ENCODE peak calls at places on chromosomes 12 and 14, in five cellular contexts. One of them, this sample, is unnamed.

GRCh38 chr14:105041841-105042765 is 21.2 kb upstream of the CDCA4 start:
- DNase-seq in right lobe of liver: no peak
- DNase-seq in CD8-positive, alpha-beta memory T cell: no peak
- DNase-seq in astrocyte of the spinal cord: no peak
- DNase-seq in neural progenitor cell: no peak
- DNase-seq in this sample: no peak

GRCh38 chr14:53516261-53516774 is 363.2 kb upstream of the DDHD1 start:
- DNase-seq in right lobe of liver: no peak
- DNase-seq in astrocyte of the spinal cord: peak
- DNase-seq in CD8-positive, alpha-beta memory T cell: no peak
- DNase-seq in neural progenitor cell: no peak
- DNase-seq in this sample: no peak

GRCh38 chr12:54394281-54394719 is 9.8 kb upstream of the ZNF385A start:
- DNase-seq in astrocyte of the spinal cord: peak
- DNase-seq in neural progenitor cell: peak
- DNase-seq in right lobe of liver: no peak
- DNase-seq in CD8-positive, alpha-beta memory T cell: no peak
- DNase-seq in this sample: no peak

GRCh38 chr14:36656769-36657408 is 4.8 kb upstream of the PAX9 start:
- DNase-seq in CD8-positive, alpha-beta memory T cell: no peak
- DNase-seq in neural progenitor cell: peak
- DNase-seq in astrocyte of the spinal cord: no peak
- DNase-seq in right lobe of liver: no peak
- DNase-seq in this sample: no peak

GRCh38 chr14:43165651-43166050 is 1341.4 kb downstream of the FSCB start:
- DNase-seq in CD8-positive, alpha-beta memory T cell: no peak
- DNase-seq in right lobe of liver: no peak
- DNase-seq in astrocyte of the spinal cord: no peak
- DNase-seq in neural progenitor cell: no peak
- DNase-seq in this sample: no peak

GRCh38 chr12:19369691-19370148 is 69.6 kb upstream of the AEBP2 start:
- DNase-seq in CD8-positive, alpha-beta memory T cell: no peak
- DNase-seq in neural progenitor cell: no peak
- DNase-seq in right lobe of liver: no peak
- DNase-seq in astrocyte of the spinal cord: peak
- DNase-seq in this sample: no peak

GRCh38 chr12:27951898-27952297 is 20.6 kb downstream of the PTHLH start:
- DNase-seq in CD8-positive, alpha-beta memory T cell: no peak
- DNase-seq in neural progenitor cell: peak
- DNase-seq in astrocyte of the spinal cord: no peak
- DNase-seq in right lobe of liver: no peak
- DNase-seq in this sample: no peak

GRCh38 chr14:92670177-92670576 is 78.2 kb downstream of the LGMN start:
- DNase-seq in right lobe of liver: peak
- DNase-seq in astrocyte of the spinal cord: peak
- DNase-seq in CD8-positive, alpha-beta memory T cell: no peak
- DNase-seq in neural progenitor cell: no peak
- DNase-seq in this sample: peak

GRCh38 chr12:45637706-45638105 is 91.8 kb upstream of the ARID2 start:
- DNase-seq in neural progenitor cell: no peak
- DNase-seq in CD8-positive, alpha-beta memory T cell: no peak
- DNase-seq in right lobe of liver: no peak
- DNase-seq in astrocyte of the spinal cord: peak
- DNase-seq in this sample: no peak

GRCh38 chr14:102525213-102526143 is 15.9 kb upstream of the ANKRD9 start:
- DNase-seq in neural progenitor cell: no peak
- DNase-seq in right lobe of liver: no peak
- DNase-seq in astrocyte of the spinal cord: peak
- DNase-seq in CD8-positive, alpha-beta memory T cell: peak
- DNase-seq in this sample: peak

GRCh38 chr12:117067638-117068037 is 31.6 kb downstream of the TESC start:
- DNase-seq in CD8-positive, alpha-beta memory T cell: no peak
- DNase-seq in astrocyte of the spinal cord: no peak
- DNase-seq in right lobe of liver: no peak
- DNase-seq in neural progenitor cell: no peak
- DNase-seq in this sample: no peak

GRCh38 chr12:100427078-100427477 is 46.6 kb upstream of the NR1H4 start:
- DNase-seq in astrocyte of the spinal cord: peak
- DNase-seq in neural progenitor cell: no peak
- DNase-seq in CD8-positive, alpha-beta memory T cell: no peak
- DNase-seq in right lobe of liver: no peak
- DNase-seq in this sample: no peak

GRCh38 chr12:50440288-50440687 is 39.6 kb downstream of the LARP4 start:
- DNase-seq in CD8-positive, alpha-beta memory T cell: no peak
- DNase-seq in right lobe of liver: no peak
- DNase-seq in neural progenitor cell: no peak
- DNase-seq in astrocyte of the spinal cord: no peak
- DNase-seq in this sample: no peak

GRCh38 chr14:96030136-96030760 is 8.9 kb upstream of the C14orf132 start:
- DNase-seq in CD8-positive, alpha-beta memory T cell: no peak
- DNase-seq in neural progenitor cell: no peak
- DNase-seq in right lobe of liver: no peak
- DNase-seq in astrocyte of the spinal cord: no peak
- DNase-seq in this sample: no peak

GRCh38 chr12:25377475-25378179 is 126.9 kb upstream of the KRAS start:
- DNase-seq in astrocyte of the spinal cord: peak
- DNase-seq in right lobe of liver: no peak
- DNase-seq in CD8-positive, alpha-beta memory T cell: peak
- DNase-seq in neural progenitor cell: no peak
- DNase-seq in this sample: no peak

GRCh38 chr14:76253111-76253510 is 101.4 kb downstream of the GPATCH2L start:
- DNase-seq in astrocyte of the spinal cord: no peak
- DNase-seq in neural progenitor cell: no peak
- DNase-seq in right lobe of liver: peak
- DNase-seq in CD8-positive, alpha-beta memory T cell: no peak
- DNase-seq in this sample: no peak

GRCh38 chr12:42809226-42809625 is 219.7 kb upstream of the PRICKLE1 start:
- DNase-seq in right lobe of liver: no peak
- DNase-seq in neural progenitor cell: no peak
- DNase-seq in astrocyte of the spinal cord: peak
- DNase-seq in CD8-positive, alpha-beta memory T cell: no peak
- DNase-seq in this sample: no peak

GRCh38 chr12:28536088-28536487 is 345.8 kb downstream of the CCDC91 start:
- DNase-seq in right lobe of liver: no peak
- DNase-seq in astrocyte of the spinal cord: peak
- DNase-seq in neural progenitor cell: no peak
- DNase-seq in CD8-positive, alpha-beta memory T cell: no peak
- DNase-seq in this sample: no peak

GRCh38 chr12:1357171-1357570 is 237.2 kb downstream of the FBXL14 start:
- DNase-seq in astrocyte of the spinal cord: peak
- DNase-seq in right lobe of liver: no peak
- DNase-seq in CD8-positive, alpha-beta memory T cell: no peak
- DNase-seq in neural progenitor cell: no peak
- DNase-seq in this sample: no peak

GRCh38 chr14:91398707-91399106 is 18.9 kb downstream of the CCDC88C start:
- DNase-seq in right lobe of liver: no peak
- DNase-seq in neural progenitor cell: no peak
- DNase-seq in CD8-positive, alpha-beta memory T cell: no peak
- DNase-seq in astrocyte of the spinal cord: no peak
- DNase-seq in this sample: no peak

GRCh38 chr14:22630486-22630885 is 13.7 kb downstream of the OR6J1 start:
- DNase-seq in right lobe of liver: no peak
- DNase-seq in astrocyte of the spinal cord: peak
- DNase-seq in CD8-positive, alpha-beta memory T cell: no peak
- DNase-seq in neural progenitor cell: no peak
- DNase-seq in this sample: no peak

GRCh38 chr12:132159555-132160003 is 15.3 kb downstream of the NOC4L start:
- DNase-seq in astrocyte of the spinal cord: no peak
- DNase-seq in CD8-positive, alpha-beta memory T cell: no peak
- DNase-seq in right lobe of liver: peak
- DNase-seq in neural progenitor cell: no peak
- DNase-seq in this sample: no peak

GRCh38 chr12:102480401-102480800 is at the start of gene IGF1:
- DNase-seq in CD8-positive, alpha-beta memory T cell: no peak
- DNase-seq in right lobe of liver: no peak
- DNase-seq in neural progenitor cell: no peak
- DNase-seq in astrocyte of the spinal cord: peak
- DNase-seq in this sample: peak

GRCh38 chr14:98198385-98198784 is 1073.6 kb downstream of the BCL11B start:
- DNase-seq in astrocyte of the spinal cord: no peak
- DNase-seq in CD8-positive, alpha-beta memory T cell: peak
- DNase-seq in right lobe of liver: no peak
- DNase-seq in neural progenitor cell: no peak
- DNase-seq in this sample: peak

GRCh38 chr14:75709207-75709812 is 48.3 kb downstream of the TTLL5 start:
- DNase-seq in astrocyte of the spinal cord: peak
- DNase-seq in right lobe of liver: peak
- DNase-seq in neural progenitor cell: peak
- DNase-seq in CD8-positive, alpha-beta memory T cell: peak
- DNase-seq in this sample: peak

GRCh38 chr12:110179291-110179690 is 55.1 kb downstream of the IFT81 start:
- DNase-seq in CD8-positive, alpha-beta memory T cell: no peak
- DNase-seq in neural progenitor cell: no peak
- DNase-seq in right lobe of liver: no peak
- DNase-seq in astrocyte of the spinal cord: peak
- DNase-seq in this sample: no peak

GRCh38 chr14:44449694-44450093 is 57.4 kb downstream of the FSCB start:
- DNase-seq in right lobe of liver: no peak
- DNase-seq in astrocyte of the spinal cord: no peak
- DNase-seq in neural progenitor cell: no peak
- DNase-seq in CD8-positive, alpha-beta memory T cell: no peak
- DNase-seq in this sample: no peak

GRCh38 chr12:26195250-26195640 is at the start of gene SSPN:
- DNase-seq in CD8-positive, alpha-beta memory T cell: no peak
- DNase-seq in right lobe of liver: peak
- DNase-seq in neural progenitor cell: peak
- DNase-seq in astrocyte of the spinal cord: peak
- DNase-seq in this sample: no peak

GRCh38 chr12:49946497-49946896 is 4.0 kb upstream of the AQP2 start:
- DNase-seq in neural progenitor cell: no peak
- DNase-seq in right lobe of liver: no peak
- DNase-seq in CD8-positive, alpha-beta memory T cell: no peak
- DNase-seq in astrocyte of the spinal cord: no peak
- DNase-seq in this sample: no peak

GRCh38 chr12:11836964-11837286 is 187.5 kb downstream of the ETV6 start:
- DNase-seq in neural progenitor cell: no peak
- DNase-seq in CD8-positive, alpha-beta memory T cell: no peak
- DNase-seq in astrocyte of the spinal cord: no peak
- DNase-seq in right lobe of liver: no peak
- DNase-seq in this sample: no peak

GRCh38 chr14:59900536-59900935 is 19.4 kb upstream of the LRRC9 start:
- DNase-seq in CD8-positive, alpha-beta memory T cell: no peak
- DNase-seq in astrocyte of the spinal cord: no peak
- DNase-seq in neural progenitor cell: no peak
- DNase-seq in right lobe of liver: no peak
- DNase-seq in this sample: no peak

GRCh38 chr14:65560340-65561027 is 148.0 kb downstream of the FUT8 start:
- DNase-seq in CD8-positive, alpha-beta memory T cell: no peak
- DNase-seq in right lobe of liver: no peak
- DNase-seq in astrocyte of the spinal cord: peak
- DNase-seq in neural progenitor cell: no peak
- DNase-seq in this sample: no peak

GRCh38 chr14:50069325-50069724 is 47.0 kb downstream of the VCPKMT start:
- DNase-seq in CD8-positive, alpha-beta memory T cell: no peak
- DNase-seq in right lobe of liver: no peak
- DNase-seq in neural progenitor cell: no peak
- DNase-seq in astrocyte of the spinal cord: no peak
- DNase-seq in this sample: no peak

GRCh38 chr12:78359530-78359929 is 505.0 kb upstream of the SYT1 start:
- DNase-seq in CD8-positive, alpha-beta memory T cell: no peak
- DNase-seq in astrocyte of the spinal cord: peak
- DNase-seq in neural progenitor cell: no peak
- DNase-seq in right lobe of liver: no peak
- DNase-seq in this sample: no peak

GRCh38 chr12:66679441-66680069 is 679 bp upstream of the GRIP1 start:
- DNase-seq in astrocyte of the spinal cord: no peak
- DNase-seq in CD8-positive, alpha-beta memory T cell: no peak
- DNase-seq in neural progenitor cell: no peak
- DNase-seq in right lobe of liver: no peak
- DNase-seq in this sample: no peak
- H3K4me3 ChIP-seq in astrocyte of the spinal cord: no peak
- H3K4me3 ChIP-seq in CD8-positive, alpha-beta memory T cell: no peak
- H3K4me3 ChIP-seq in neural progenitor cell: peak
- H3K4me3 ChIP-seq in right lobe of liver: no peak
- H3K4me3 ChIP-seq in this sample: no peak

GRCh38 chr12:76876696-76877229 is 2.1 kb downstream of the CSRP2 start:
- DNase-seq in neural progenitor cell: no peak
- DNase-seq in CD8-positive, alpha-beta memory T cell: no peak
- DNase-seq in astrocyte of the spinal cord: no peak
- DNase-seq in right lobe of liver: no peak
- DNase-seq in this sample: no peak
- H3K4me3 ChIP-seq in neural progenitor cell: peak
- H3K4me3 ChIP-seq in CD8-positive, alpha-beta memory T cell: no peak
- H3K4me3 ChIP-seq in astrocyte of the spinal cord: no peak
- H3K4me3 ChIP-seq in right lobe of liver: no peak
- H3K4me3 ChIP-seq in this sample: no peak

DNA sequence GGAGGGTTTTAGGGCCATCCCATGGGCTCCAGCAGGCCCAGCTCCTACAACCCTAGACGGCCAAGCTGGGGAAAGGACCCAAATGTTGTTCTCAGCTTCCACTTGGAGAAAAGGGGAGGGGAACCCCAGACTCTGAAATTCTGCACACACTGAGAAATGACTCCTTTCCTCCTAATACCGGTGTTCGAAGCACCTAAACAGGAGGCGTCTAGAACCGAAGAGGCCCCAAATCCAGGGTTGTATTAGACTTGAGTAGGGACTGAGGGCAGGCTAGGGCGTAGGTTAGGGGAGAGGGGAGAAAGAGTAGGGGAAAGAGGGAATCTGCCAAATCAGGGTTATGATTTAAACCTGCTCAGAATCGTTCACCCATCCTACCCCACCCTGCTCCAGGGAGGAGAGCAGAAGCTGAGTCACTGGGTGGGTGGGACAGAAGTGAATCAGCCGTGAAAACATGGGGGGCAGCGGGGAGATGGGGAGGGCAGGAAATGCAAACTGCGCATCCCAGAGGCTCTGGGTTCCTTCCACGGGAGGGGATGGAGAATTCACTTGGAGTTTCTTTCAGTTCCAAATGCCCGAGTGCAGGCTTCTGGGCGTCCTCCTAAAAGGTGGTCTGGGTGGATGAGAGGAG is 1.0 kb downstream of the IGFBP6 start:
- DNase-seq in astrocyte of the spinal cord: peak
- DNase-seq in CD8-positive, alpha-beta memory T cell: no peak
- DNase-seq in right lobe of liver: no peak
- DNase-seq in neural progenitor cell: no peak
- DNase-seq in this sample: no peak
- H3K4me3 ChIP-seq in astrocyte of the spinal cord: peak
- H3K4me3 ChIP-seq in CD8-positive, alpha-beta memory T cell: peak
- H3K4me3 ChIP-seq in right lobe of liver: no peak
- H3K4me3 ChIP-seq in neural progenitor cell: peak
- H3K4me3 ChIP-seq in this sample: peak

GRCh38 chr14:101105045-101105444 is 201.5 kb upstream of the RTL1 start:
- DNase-seq in CD8-positive, alpha-beta memory T cell: no peak
- DNase-seq in right lobe of liver: no peak
- DNase-seq in neural progenitor cell: no peak
- DNase-seq in astrocyte of the spinal cord: no peak
- DNase-seq in this sample: no peak

GRCh38 chr14:101104485-101104884 is 201.0 kb upstream of the RTL1 start:
- DNase-seq in right lobe of liver: no peak
- DNase-seq in CD8-positive, alpha-beta memory T cell: no peak
- DNase-seq in astrocyte of the spinal cord: no peak
- DNase-seq in neural progenitor cell: no peak
- DNase-seq in this sample: no peak

GRCh38 chr14:101101456-101102056 is 198.0 kb upstream of the RTL1 start:
- DNase-seq in neural progenitor cell: no peak
- DNase-seq in CD8-positive, alpha-beta memory T cell: no peak
- DNase-seq in astrocyte of the spinal cord: no peak
- DNase-seq in right lobe of liver: no peak
- DNase-seq in this sample: no peak

GRCh38 chr14:101103321-101103901 is 199.9 kb upstream of the RTL1 start:
- DNase-seq in CD8-positive, alpha-beta memory T cell: no peak
- DNase-seq in right lobe of liver: no peak
- DNase-seq in astrocyte of the spinal cord: no peak
- DNase-seq in neural progenitor cell: no peak
- DNase-seq in this sample: no peak

GRCh38 chr14:101102875-101103274 is 199.4 kb upstream of the RTL1 start:
- DNase-seq in CD8-positive, alpha-beta memory T cell: no peak
- DNase-seq in neural progenitor cell: no peak
- DNase-seq in astrocyte of the spinal cord: no peak
- DNase-seq in right lobe of liver: no peak
- DNase-seq in this sample: no peak
- H3K4me3 ChIP-seq in CD8-positive, alpha-beta memory T cell: no peak
- H3K4me3 ChIP-seq in neural progenitor cell: no peak
- H3K4me3 ChIP-seq in astrocyte of the spinal cord: no peak
- H3K4me3 ChIP-seq in right lobe of liver: no peak
- H3K4me3 ChIP-seq in this sample: no peak

This sample was measured in Jurkat, Clone E6-1.